ENCODE peak calls at places on chromosome 15, in eight cellular contexts. One of them, this sample, is unnamed.

GRCh38 chr15:42213481-42213880 is 5.4 kb upstream of the VPS39 start:
- DNase-seq in ACHN: no peak
- DNase-seq in activated T-helper 2 cell treated with anti-CD3 and anti-CD28 coated beads, Interferon-gamma antibody, Interleukin-2, Interleukin-4, amounts not matched to agents 10 μg/mL and 5 μg/mL and 100 μg/mL, durations not matched to agents 14 hours and 24 hours and 36 hours: no peak
- DNase-seq in hepatocyte: no peak
- DNase-seq in effector memory CD8-positive, alpha-beta T cell: no peak
- DNase-seq in SK-N-DZ: no peak
- DNase-seq in stimulated activated CD4-positive, alpha-beta T cell treated with anti-CD3 and anti-CD28 coated beads, TNF-alpha, amount 100 ng/mL, for 1 hour: no peak
- DNase-seq in HFF-Myc: no peak
- DNase-seq in this sample: no peak

GRCh38 chr15:63218114-63218808 is 28.9 kb downstream of the RAB8B start:
- DNase-seq in effector memory CD8-positive, alpha-beta T cell: no peak
- DNase-seq in activated T-helper 2 cell treated with anti-CD3 and anti-CD28 coated beads, Interferon-gamma antibody, Interleukin-2, Interleukin-4, amounts not matched to agents 10 μg/mL and 5 μg/mL and 100 μg/mL, durations not matched to agents 14 hours and 24 hours and 36 hours: no peak
- DNase-seq in SK-N-DZ: no peak
- DNase-seq in stimulated activated CD4-positive, alpha-beta T cell treated with anti-CD3 and anti-CD28 coated beads, TNF-alpha, amount 100 ng/mL, for 1 hour: no peak
- DNase-seq in HFF-Myc: no peak
- DNase-seq in hepatocyte: peak
- DNase-seq in ACHN: no peak
- DNase-seq in this sample: no peak

GRCh38 chr15:68417051-68417450 is 14.9 kb downstream of the ITGA11 start:
- DNase-seq in ACHN: no peak
- DNase-seq in activated T-helper 2 cell treated with anti-CD3 and anti-CD28 coated beads, Interferon-gamma antibody, Interleukin-2, Interleukin-4, amounts not matched to agents 10 μg/mL and 5 μg/mL and 100 μg/mL, durations not matched to agents 14 hours and 24 hours and 36 hours: no peak
- DNase-seq in effector memory CD8-positive, alpha-beta T cell: no peak
- DNase-seq in hepatocyte: no peak
- DNase-seq in HFF-Myc: no peak
- DNase-seq in SK-N-DZ: no peak
- DNase-seq in stimulated activated CD4-positive, alpha-beta T cell treated with anti-CD3 and anti-CD28 coated beads, TNF-alpha, amount 100 ng/mL, for 1 hour: no peak
- DNase-seq in this sample: no peak

GRCh38 chr15:88623632-88624031 is 2.5 kb downstream of the AEN start:
- DNase-seq in stimulated activated CD4-positive, alpha-beta T cell treated with anti-CD3 and anti-CD28 coated beads, TNF-alpha, amount 100 ng/mL, for 1 hour: no peak
- DNase-seq in hepatocyte: no peak
- DNase-seq in HFF-Myc: no peak
- DNase-seq in SK-N-DZ: no peak
- DNase-seq in ACHN: no peak
- DNase-seq in effector memory CD8-positive, alpha-beta T cell: no peak
- DNase-seq in activated T-helper 2 cell treated with anti-CD3 and anti-CD28 coated beads, Interferon-gamma antibody, Interleukin-2, Interleukin-4, amounts not matched to agents 10 μg/mL and 5 μg/mL and 100 μg/mL, durations not matched to agents 14 hours and 24 hours and 36 hours: no peak
- DNase-seq in this sample: no peak

GRCh38 chr15:60932051-60932915 is 296.8 kb downstream of the RORA start:
- DNase-seq in HFF-Myc: no peak
- DNase-seq in SK-N-DZ: no peak
- DNase-seq in ACHN: peak
- DNase-seq in effector memory CD8-positive, alpha-beta T cell: peak
- DNase-seq in activated T-helper 2 cell treated with anti-CD3 and anti-CD28 coated beads, Interferon-gamma antibody, Interleukin-2, Interleukin-4, amounts not matched to agents 10 μg/mL and 5 μg/mL and 100 μg/mL, durations not matched to agents 14 hours and 24 hours and 36 hours: no peak
- DNase-seq in hepatocyte: no peak
- DNase-seq in stimulated activated CD4-positive, alpha-beta T cell treated with anti-CD3 and anti-CD28 coated beads, TNF-alpha, amount 100 ng/mL, for 1 hour: peak
- DNase-seq in this sample: no peak

GRCh38 chr15:101346928-101347327 is 51.9 kb upstream of the SNRPA1 start:
- DNase-seq in HFF-Myc: no peak
- DNase-seq in stimulated activated CD4-positive, alpha-beta T cell treated with anti-CD3 and anti-CD28 coated beads, TNF-alpha, amount 100 ng/mL, for 1 hour: no peak
- DNase-seq in activated T-helper 2 cell treated with anti-CD3 and anti-CD28 coated beads, Interferon-gamma antibody, Interleukin-2, Interleukin-4, amounts not matched to agents 10 μg/mL and 5 μg/mL and 100 μg/mL, durations not matched to agents 14 hours and 24 hours and 36 hours: no peak
- DNase-seq in ACHN: no peak
- DNase-seq in hepatocyte: no peak
- DNase-seq in effector memory CD8-positive, alpha-beta T cell: no peak
- DNase-seq in SK-N-DZ: no peak
- DNase-seq in this sample: no peak

GRCh38 chr15:88022711-88023110 is 233.8 kb downstream of the NTRK3 start:
- DNase-seq in effector memory CD8-positive, alpha-beta T cell: no peak
- DNase-seq in hepatocyte: no peak
- DNase-seq in SK-N-DZ: peak
- DNase-seq in stimulated activated CD4-positive, alpha-beta T cell treated with anti-CD3 and anti-CD28 coated beads, TNF-alpha, amount 100 ng/mL, for 1 hour: no peak
- DNase-seq in HFF-Myc: no peak
- DNase-seq in activated T-helper 2 cell treated with anti-CD3 and anti-CD28 coated beads, Interferon-gamma antibody, Interleukin-2, Interleukin-4, amounts not matched to agents 10 μg/mL and 5 μg/mL and 100 μg/mL, durations not matched to agents 14 hours and 24 hours and 36 hours: no peak
- DNase-seq in ACHN: no peak
- DNase-seq in this sample: peak

GRCh38 chr15:56916825-56917477 is 1.5 kb upstream of the TCF12 start:
- DNase-seq in SK-N-DZ: no peak
- DNase-seq in ACHN: no peak
- DNase-seq in activated T-helper 2 cell treated with anti-CD3 and anti-CD28 coated beads, Interferon-gamma antibody, Interleukin-2, Interleukin-4, amounts not matched to agents 10 μg/mL and 5 μg/mL and 100 μg/mL, durations not matched to agents 14 hours and 24 hours and 36 hours: no peak
- DNase-seq in stimulated activated CD4-positive, alpha-beta T cell treated with anti-CD3 and anti-CD28 coated beads, TNF-alpha, amount 100 ng/mL, for 1 hour: no peak
- DNase-seq in hepatocyte: peak
- DNase-seq in HFF-Myc: no peak
- DNase-seq in effector memory CD8-positive, alpha-beta T cell: no peak
- DNase-seq in this sample: no peak

GRCh38 chr15:72932461-72932860 is 119.8 kb upstream of the NEO1 start:
- DNase-seq in effector memory CD8-positive, alpha-beta T cell: no peak
- DNase-seq in SK-N-DZ: no peak
- DNase-seq in stimulated activated CD4-positive, alpha-beta T cell treated with anti-CD3 and anti-CD28 coated beads, TNF-alpha, amount 100 ng/mL, for 1 hour: no peak
- DNase-seq in activated T-helper 2 cell treated with anti-CD3 and anti-CD28 coated beads, Interferon-gamma antibody, Interleukin-2, Interleukin-4, amounts not matched to agents 10 μg/mL and 5 μg/mL and 100 μg/mL, durations not matched to agents 14 hours and 24 hours and 36 hours: no peak
- DNase-seq in ACHN: no peak
- DNase-seq in hepatocyte: no peak
- DNase-seq in HFF-Myc: no peak
- DNase-seq in this sample: no peak

GRCh38 chr15:52334491-52335160 is 39.0 kb upstream of the MYO5C start:
- DNase-seq in hepatocyte: no peak
- DNase-seq in SK-N-DZ: no peak
- DNase-seq in stimulated activated CD4-positive, alpha-beta T cell treated with anti-CD3 and anti-CD28 coated beads, TNF-alpha, amount 100 ng/mL, for 1 hour: no peak
- DNase-seq in ACHN: no peak
- DNase-seq in activated T-helper 2 cell treated with anti-CD3 and anti-CD28 coated beads, Interferon-gamma antibody, Interleukin-2, Interleukin-4, amounts not matched to agents 10 μg/mL and 5 μg/mL and 100 μg/mL, durations not matched to agents 14 hours and 24 hours and 36 hours: no peak
- DNase-seq in HFF-Myc: no peak
- DNase-seq in effector memory CD8-positive, alpha-beta T cell: no peak
- DNase-seq in this sample: no peak

GRCh38 chr15:43281926-43282602 is 15.3 kb upstream of the TGM5 start:
- DNase-seq in ACHN: no peak
- DNase-seq in HFF-Myc: no peak
- DNase-seq in SK-N-DZ: no peak
- DNase-seq in hepatocyte: no peak
- DNase-seq in stimulated activated CD4-positive, alpha-beta T cell treated with anti-CD3 and anti-CD28 coated beads, TNF-alpha, amount 100 ng/mL, for 1 hour: no peak
- DNase-seq in effector memory CD8-positive, alpha-beta T cell: no peak
- DNase-seq in activated T-helper 2 cell treated with anti-CD3 and anti-CD28 coated beads, Interferon-gamma antibody, Interleukin-2, Interleukin-4, amounts not matched to agents 10 μg/mL and 5 μg/mL and 100 μg/mL, durations not matched to agents 14 hours and 24 hours and 36 hours: no peak
- DNase-seq in this sample: no peak

GRCh38 chr15:40633178-40633577 is 39.1 kb downstream of the KNL1 start:
- DNase-seq in SK-N-DZ: no peak
- DNase-seq in stimulated activated CD4-positive, alpha-beta T cell treated with anti-CD3 and anti-CD28 coated beads, TNF-alpha, amount 100 ng/mL, for 1 hour: no peak
- DNase-seq in hepatocyte: no peak
- DNase-seq in effector memory CD8-positive, alpha-beta T cell: no peak
- DNase-seq in ACHN: no peak
- DNase-seq in activated T-helper 2 cell treated with anti-CD3 and anti-CD28 coated beads, Interferon-gamma antibody, Interleukin-2, Interleukin-4, amounts not matched to agents 10 μg/mL and 5 μg/mL and 100 μg/mL, durations not matched to agents 14 hours and 24 hours and 36 hours: no peak
- DNase-seq in HFF-Myc: peak
- DNase-seq in this sample: no peak

This sample was measured in NCI-H1436.